ENCODE peak calls at places on chromosomes 13 and 19, in five cellular contexts. Q, Y, O, C and G are unnamed samples. For H3K36me3, the result is how much of the 10 kb centered on the place peaks cover.

GRCh38 chr13:41352935-41353801 is 42.1 kb downstream of the NAA16 start:
- DNase-seq in O (peak), C (peak), Y (peak), Q (peak), G (peak)

GRCh38 chr19:15096223-15096622 is 11.0 kb upstream of the SYDE1 start:
- DNase-seq in C (no peak), Y (no peak), O (no peak), Q (no peak), G (no peak)

GRCh38 chr13:45953082-45953481 is 99.5 kb downstream of the ZC3H13 start:
- DNase-seq in O (no peak), Q (no peak), Y (peak), C (no peak), G (no peak)

GRCh38 chr13:41905600-41906254 is 55.2 kb downstream of the VWA8 start:
- DNase-seq in Y (peak), C (peak), O (peak), Q (peak), G (no peak)

GRCh38 chr19:48724796-48725753 is 5.5 kb upstream of the MAMSTR start:
- DNase-seq in Y (peak), Q (peak), O (peak), C (peak), G (no peak)

GRCh38 chr13:113579686-113580085 is 4.9 kb upstream of the TFDP1 start:
- DNase-seq in O (no peak), Y (no peak), C (no peak), Q (no peak), G (no peak)

GRCh38 chr13:27113436-27113835 is 58.2 kb downstream of the USP12 start:
- DNase-seq in O (no peak), Y (no peak), C (no peak), Q (no peak), G (no peak)

GRCh38 chr13:51549050-51549449 is 35.2 kb upstream of the WDFY2 start:
- DNase-seq in Y (peak), Q (no peak), C (no peak), O (no peak), G (peak)

GRCh38 chr13:59112375-59112774 is 1051.4 kb downstream of the DIAPH3 start:
- DNase-seq in O (peak), Q (peak), Y (peak), C (peak), G (no peak)

GRCh38 chr19:50607874-50608785 is 31.6 kb downstream of the SYT3 start:
- DNase-seq in Y (peak), Q (peak), O (peak), C (peak), G (peak)

GRCh38 chr13:28545583-28546333 is 50.8 kb upstream of the FLT1 start:
- DNase-seq in Y (peak), C (no peak), O (no peak), Q (no peak), G (no peak)
- H3K9ac ChIP-seq in Y (no peak), C (no peak), O (no peak), Q (no peak), G (no peak)

GRCh38 chr13:109746364-109746763 is 40.0 kb downstream of the IRS2 start:
- DNase-seq in O (no peak), Q (no peak), Y (no peak), C (no peak), G (no peak)

GRCh38 chr13:109750376-109750775 is 36.0 kb downstream of the IRS2 start:
- DNase-seq in O (no peak), C (no peak), Y (peak), Q (no peak), G (no peak)

GRCh38 chr13:109749365-109749764 is 37.0 kb downstream of the IRS2 start:
- DNase-seq in Q (no peak), C (no peak), Y (no peak), O (no peak), G (no peak)

GRCh38 chr13:109747524-109747923 is 38.9 kb downstream of the IRS2 start:
- DNase-seq in C (no peak), Y (no peak), O (no peak), Q (peak), G (no peak)

DNA sequence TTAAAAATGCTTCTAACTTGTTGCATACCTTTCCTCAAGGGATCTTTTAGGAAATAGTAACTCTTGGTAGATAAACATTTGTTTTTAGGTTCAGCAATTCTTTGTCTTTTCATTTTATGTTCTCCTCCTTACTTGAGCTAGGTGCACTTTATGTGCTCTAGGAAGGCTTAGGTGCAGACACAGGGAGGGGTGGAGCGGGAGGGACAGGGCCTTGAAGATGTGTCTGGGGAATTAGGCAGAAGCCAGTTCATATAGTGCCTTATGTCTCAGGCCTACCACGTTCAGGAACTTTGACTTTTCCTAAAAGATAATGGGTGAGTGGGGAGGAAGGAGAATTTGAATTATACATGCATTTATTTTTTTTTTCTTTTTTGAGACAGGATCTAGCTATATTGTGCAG is 37.7 kb downstream of the IRS2 start:
- DNase-seq in C (no peak), Q (no peak), Y (no peak), O (no peak), G (no peak)
- H3K36me3 ChIP-seq in C (under half), Q (under half), Y (under half), O (under half), G (under half)

DNA sequence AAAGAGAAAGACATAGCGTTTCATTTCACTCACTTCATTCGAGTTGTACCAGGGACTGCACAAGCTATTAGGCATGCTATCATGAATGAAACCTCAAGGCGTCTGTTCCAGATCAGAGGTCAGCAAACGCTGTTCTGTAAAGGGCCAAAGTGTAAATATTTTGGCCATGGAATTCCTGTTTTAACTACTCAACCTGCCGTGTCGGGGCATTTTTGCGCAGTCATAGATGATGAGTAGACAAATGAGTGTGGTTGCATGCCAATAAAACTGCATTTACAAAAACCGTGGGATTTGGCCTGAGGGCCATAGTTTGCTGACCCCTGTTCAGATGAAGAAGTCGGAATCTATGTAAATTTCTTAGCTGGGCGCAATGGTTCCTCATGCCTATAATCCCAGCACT is 6.5 kb downstream of the INSR start:
- DNase-seq in O (no peak), Q (no peak), Y (no peak), C (no peak), G (no peak)
- H3K9ac ChIP-seq in O (no peak), Q (no peak), Y (no peak), C (no peak), G (no peak)

DNA sequence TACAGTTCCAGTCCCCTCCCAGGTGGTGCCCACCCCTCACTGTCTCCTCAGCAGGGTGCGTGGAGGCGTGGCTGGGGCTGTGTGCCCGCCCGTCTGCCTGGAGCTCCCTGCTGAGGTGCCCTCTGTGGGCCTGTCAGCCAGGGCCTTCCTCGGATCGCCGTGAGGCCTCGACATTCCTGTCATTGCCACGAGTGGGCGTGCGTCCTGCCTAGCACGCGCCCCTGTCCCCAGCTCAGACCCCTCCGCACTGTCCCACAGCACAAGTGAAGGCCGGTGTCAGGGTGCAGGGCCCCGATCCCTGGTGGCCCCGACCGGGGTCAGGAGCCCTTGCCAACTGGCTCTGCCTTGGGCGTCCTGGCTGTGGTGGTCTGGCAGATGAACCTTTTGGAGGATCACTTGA is 32.2 kb downstream of the DOT1L start:
- DNase-seq in Y (no peak), O (no peak), Q (no peak), C (no peak), G (no peak)
- H3K36me3 ChIP-seq in Y (under half), O (under half), Q (under half), C (under half), G (half or more)

GRCh38 chr19:35544110-35544802 is 1.2 kb upstream of the TMEM147 start:
- DNase-seq in C (no peak), O (no peak), Y (no peak), Q (no peak), G (no peak)
- H3K9ac ChIP-seq in C (peak), O (peak), Y (peak), Q (peak), G (peak)

DNA sequence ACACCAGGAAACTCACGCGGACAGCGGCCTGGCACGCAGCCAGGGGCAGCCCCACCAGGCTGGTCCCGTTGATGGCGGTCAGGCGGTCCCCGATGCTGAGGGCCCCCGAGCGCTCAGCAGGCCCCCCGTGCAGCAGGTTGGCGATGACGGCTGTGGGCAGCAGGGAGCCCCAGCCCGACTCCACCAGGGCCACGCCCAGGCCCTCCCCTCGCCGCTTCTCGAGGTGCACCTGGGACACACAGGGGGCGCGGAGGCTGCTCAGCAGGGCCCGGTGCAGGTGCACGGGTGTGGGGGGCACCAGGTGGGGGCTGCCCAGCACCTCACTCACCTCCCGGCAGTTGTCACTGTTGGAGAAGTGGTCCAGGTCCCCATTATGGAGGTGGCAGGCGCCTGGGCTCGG is 9.0 kb downstream of the APBA3 start:
- DNase-seq in O (no peak), C (no peak), Y (no peak), Q (no peak), G (no peak)
- H3K36me3 ChIP-seq in O (under half), C (under half), Y (under half), Q (under half), G (half or more)

DNA sequence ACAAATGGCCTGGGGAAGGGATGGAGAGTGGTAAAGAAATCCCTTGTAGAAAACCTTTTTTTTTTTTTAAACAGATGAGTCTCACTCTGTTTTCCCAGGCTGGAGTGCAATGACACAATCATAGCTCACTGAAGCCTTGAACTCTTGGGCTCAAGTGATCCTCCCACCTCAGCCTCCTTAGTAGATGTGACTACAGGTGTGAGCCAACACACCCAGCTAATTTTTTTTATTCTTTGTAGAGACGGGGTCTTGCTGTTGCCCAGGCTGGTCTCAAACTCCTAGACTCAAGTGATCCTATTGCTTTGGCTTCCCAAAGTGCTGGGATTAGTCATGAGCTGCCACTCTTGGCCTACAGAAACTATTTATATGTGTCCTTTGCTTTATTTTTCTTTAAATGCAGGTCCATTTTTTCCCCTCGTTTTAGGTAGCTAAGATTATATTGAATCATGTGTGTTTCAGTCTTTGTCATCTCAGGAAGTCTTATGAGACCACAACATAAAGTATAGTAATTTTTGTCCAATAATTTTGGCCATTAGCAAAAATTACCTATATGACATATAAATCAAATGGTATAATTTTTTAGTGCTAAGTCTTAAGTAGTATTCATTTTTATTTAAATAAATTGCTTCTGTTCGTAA is 10.5 kb downstream of the LPAR6 start:
- DNase-seq in Y (no peak), Q (no peak), O (peak), C (no peak), G (no peak)
- H3K9ac ChIP-seq in Y (no peak), Q (no peak), O (no peak), C (no peak), G (no peak)

GRCh38 chr19:11023016-11023415 is 62.2 kb downstream of the SMARCA4 start:
- DNase-seq in C (no peak), Y (no peak), Q (no peak), O (no peak), G (no peak)
- H3K36me3 ChIP-seq in C (under half), Y (under half), Q (half or more), O (under half), G (half or more)

GRCh38 chr19:2782936-2783780 is at the start of gene SGTA:
- DNase-seq in O (peak), Q (peak), C (peak), Y (peak), G (peak)
- H3K9ac ChIP-seq in O (peak), Q (peak), C (peak), Y (peak), G (peak)